ENCODE peak calls at places on chromosomes 2 and 18, in four cellular contexts. One of them, this sample, is unnamed.

GRCh38 chr2:172647439-172647838 is 88.2 kb upstream of the RAPGEF4 start:
- DNase-seq in T follicular helper cell: no peak
- DNase-seq in cerebellum: no peak
- DNase-seq in glomerular endothelial cell: no peak
- DNase-seq in this sample: no peak

GRCh38 chr2:20584637-20585321 is 66.1 kb downstream of the HS1BP3 start:
- DNase-seq in T follicular helper cell: no peak
- DNase-seq in cerebellum: no peak
- DNase-seq in glomerular endothelial cell: peak
- DNase-seq in this sample: no peak

GRCh38 chr2:120161190-120161589 is 62.0 kb downstream of the TMEM185B start:
- DNase-seq in glomerular endothelial cell: no peak
- DNase-seq in cerebellum: no peak
- DNase-seq in T follicular helper cell: no peak
- DNase-seq in this sample: no peak

GRCh38 chr2:152078662-152079061 is 20.2 kb downstream of the CACNB4 start:
- DNase-seq in T follicular helper cell: no peak
- DNase-seq in glomerular endothelial cell: no peak
- DNase-seq in cerebellum: no peak
- DNase-seq in this sample: no peak

GRCh38 chr2:240968731-240969624 is 29.4 kb upstream of the SNED1 start:
- DNase-seq in T follicular helper cell: no peak
- DNase-seq in glomerular endothelial cell: no peak
- DNase-seq in cerebellum: peak
- DNase-seq in this sample: no peak

GRCh38 chr2:31675485-31675901 is 94.8 kb upstream of the SRD5A2 start:
- DNase-seq in cerebellum: no peak
- DNase-seq in glomerular endothelial cell: no peak
- DNase-seq in T follicular helper cell: no peak
- DNase-seq in this sample: no peak

GRCh38 chr2:61889212-61889956 is 928 bp upstream of the CCT4 start:
- DNase-seq in T follicular helper cell: no peak
- DNase-seq in cerebellum: peak
- DNase-seq in glomerular endothelial cell: no peak
- DNase-seq in this sample: no peak

GRCh38 chr18:53971331-53971730 is 253.1 kb downstream of the MBD2 start:
- DNase-seq in glomerular endothelial cell: no peak
- DNase-seq in cerebellum: no peak
- DNase-seq in T follicular helper cell: no peak
- DNase-seq in this sample: no peak

GRCh38 chr2:236286866-236287545 is 22.8 kb upstream of the ASB18 start:
- DNase-seq in T follicular helper cell: no peak
- DNase-seq in cerebellum: no peak
- DNase-seq in glomerular endothelial cell: no peak
- DNase-seq in this sample: no peak

GRCh38 chr2:102262218-102263129 is 48.9 kb upstream of the IL1RL1 start:
- DNase-seq in glomerular endothelial cell: no peak
- DNase-seq in cerebellum: no peak
- DNase-seq in T follicular helper cell: no peak
- DNase-seq in this sample: no peak

GRCh38 chr2:85288244-85288725 is 39.5 kb downstream of the TGOLN2 start:
- DNase-seq in cerebellum: no peak
- DNase-seq in glomerular endothelial cell: no peak
- DNase-seq in T follicular helper cell: no peak
- DNase-seq in this sample: no peak

GRCh38 chr2:222752731-222753130 is 81.3 kb downstream of the MOGAT1 start:
- DNase-seq in cerebellum: no peak
- DNase-seq in glomerular endothelial cell: no peak
- DNase-seq in T follicular helper cell: no peak
- DNase-seq in this sample: no peak

GRCh38 chr18:24492445-24492844 is 32.0 kb downstream of the HRH4 start:
- DNase-seq in glomerular endothelial cell: no peak
- DNase-seq in T follicular helper cell: no peak
- DNase-seq in cerebellum: no peak
- DNase-seq in this sample: no peak

GRCh38 chr2:48414980-48415764 is 114.8 kb upstream of the STON1 start:
- DNase-seq in cerebellum: peak
- DNase-seq in T follicular helper cell: no peak
- DNase-seq in glomerular endothelial cell: no peak
- DNase-seq in this sample: no peak

This sample was measured in activated T-helper 9 cell treated with anti-CD3 and anti-CD28 coated beads, Interleukin-2, amount 50 U/mL, for 16 hours.